ENCODE peak calls at places on chromosomes 3 and 15, in six cellular contexts. U, I, L, V, K and B are unnamed samples. For H3K4me1, the result is how much of the 10 kb centered on the place peaks cover.

GRCh38 chr15:62208884-62209283 is 43.8 kb upstream of the C2CD4B start:
- DNase-seq in U (no peak), I (no peak), L (no peak), V (no peak), K (no peak), B (no peak)

GRCh38 chr3:159458010-159458409 is 530.6 kb upstream of the IL12A start:
- DNase-seq in U (no peak), I (no peak), L (no peak), V (peak), K (peak), B (no peak)

GRCh38 chr15:50576156-50576555 is 29.7 kb upstream of the USP50 start:
- DNase-seq in U (no peak), I (no peak), L (no peak), V (no peak), K (no peak), B (no peak)

GRCh38 chr15:77021803-77022381 is 27.0 kb downstream of the PSTPIP1 start:
- DNase-seq in U (no peak), I (peak), L (no peak), V (no peak), K (no peak), B (no peak)

GRCh38 chr15:37137221-37137620 is 36.9 kb upstream of the MEIS2 start:
- DNase-seq in U (no peak), I (no peak), L (no peak), V (no peak), K (no peak), B (no peak)

GRCh38 chr3:127690823-127691452 is 18.2 kb downstream of the ABTB1 start:
- DNase-seq in U (peak), I (peak), L (no peak), V (peak), K (peak), B (peak)

GRCh38 chr15:58015565-58015964 is 49.9 kb downstream of the ALDH1A2 start:
- DNase-seq in U (no peak), I (no peak), L (no peak), V (no peak), K (no peak), B (no peak)

GRCh38 chr3:37703633-37704032 is 158.0 kb upstream of the CTDSPL start:
- DNase-seq in U (no peak), I (no peak), L (no peak), V (no peak), K (no peak), B (no peak)

GRCh38 chr3:22937536-22937935 is 265.6 kb upstream of the UBE2E2 start:
- DNase-seq in U (no peak), I (no peak), L (no peak), V (no peak), K (no peak), B (no peak)

GRCh38 chr15:52780172-52780980 is 9.8 kb downstream of the ONECUT1 start:
- DNase-seq in U (peak), I (peak), L (no peak), V (peak), K (no peak), B (peak)

GRCh38 chr3:115074502-115074901 is 72.6 kb downstream of the ZBTB20 start:
- DNase-seq in U (no peak), I (no peak), L (no peak), V (no peak), K (no peak), B (no peak)

GRCh38 chr15:65611888-65612615 is 1.1 kb upstream of the INTS14 start:
- DNase-seq in U (no peak), I (no peak), L (no peak), V (peak), K (no peak), B (no peak)

GRCh38 chr3:33128706-33129105 is 14.9 kb downstream of the CRTAP start:
- DNase-seq in U (no peak), I (no peak), L (no peak), V (no peak), K (no peak), B (no peak)

GRCh38 chr15:70152070-70152480 is 54.4 kb upstream of the TLE3 start:
- DNase-seq in U (peak), I (no peak), L (no peak), V (no peak), K (no peak), B (no peak)

GRCh38 chr3:131973731-131974130 is 61.1 kb downstream of the CPNE4 start:
- DNase-seq in U (no peak), I (no peak), L (no peak), V (no peak), K (no peak), B (no peak)

GRCh38 chr3:159936541-159936940 is 52.1 kb upstream of the IL12A start:
- DNase-seq in U (no peak), I (no peak), L (no peak), V (no peak), K (no peak), B (no peak)

GRCh38 chr15:70833897-70834765 is 19.8 kb downstream of the LARP6 start:
- DNase-seq in U (no peak), I (no peak), L (no peak), V (peak), K (peak), B (no peak)

GRCh38 chr15:58498821-58499580 is 67.2 kb downstream of the LIPC start:
- DNase-seq in U (no peak), I (no peak), L (no peak), V (peak), K (peak), B (no peak)

GRCh38 chr3:74801924-74802323 is 187.5 kb upstream of the CNTN3 start:
- DNase-seq in U (no peak), I (no peak), L (no peak), V (no peak), K (no peak), B (no peak)

GRCh38 chr3:121630355-121630754 is 30.3 kb downstream of the HCLS1 start:
- DNase-seq in U (no peak), I (no peak), L (no peak), V (no peak), K (no peak), B (no peak)

GRCh38 chr15:64893481-64894394 is 18.0 kb upstream of the ANKDD1A start:
- DNase-seq in U (peak), I (peak), L (peak), V (peak), K (peak), B (peak)

GRCh38 chr15:41585140-41586047 is 26.4 kb downstream of the TYRO3 start:
- DNase-seq in U (peak), I (peak), L (peak), V (peak), K (peak), B (peak)

GRCh38 chr3:99134996-99135395 is 233.5 kb upstream of the DCBLD2 start:
- DNase-seq in U (no peak), I (no peak), L (no peak), V (no peak), K (no peak), B (no peak)

GRCh38 chr3:13579089-13579488 is 30.2 kb downstream of the FBLN2 start:
- DNase-seq in U (no peak), I (no peak), L (no peak), V (no peak), K (no peak), B (no peak)

GRCh38 chr3:179404307-179404706 is 47.0 kb downstream of the GNB4 start:
- DNase-seq in U (no peak), I (no peak), L (no peak), V (no peak), K (no peak), B (no peak)

GRCh38 chr3:54257114-54257513 is 134.8 kb downstream of the CACNA2D3 start:
- DNase-seq in U (no peak), I (no peak), L (no peak), V (no peak), K (no peak), B (no peak)

GRCh38 chr15:41337631-41338522 is 5.2 kb downstream of the NUSAP1 start:
- DNase-seq in U (no peak), I (no peak), L (no peak), V (no peak), K (no peak), B (peak)

GRCh38 chr3:159839561-159840379 is 148.9 kb upstream of the IL12A start:
- DNase-seq in U (peak), I (no peak), L (no peak), V (no peak), K (no peak), B (peak)

GRCh38 chr3:85050806-85051205 is 92.0 kb downstream of the CADM2 start:
- DNase-seq in U (no peak), I (no peak), L (no peak), V (no peak), K (no peak), B (no peak)

GRCh38 chr15:86630946-86631345 is 551.3 kb downstream of the AGBL1 start:
- DNase-seq in U (no peak), I (no peak), L (no peak), V (no peak), K (no peak), B (peak)

GRCh38 chr3:23952646-23953045 is 7.6 kb downstream of the NR1D2 start:
- DNase-seq in U (no peak), I (no peak), L (no peak), V (no peak), K (no peak), B (no peak)
- H3K4me1 ChIP-seq in U (half or more), I (under half), L (under half), V (under half), K (under half), B (under half)

GRCh38 chr3:73036694-73037368 is 24.6 kb upstream of the EBLN2 start:
- DNase-seq in U (no peak), I (no peak), L (no peak), V (no peak), K (no peak), B (no peak)
- H3K27ac ChIP-seq in U (no peak), I (no peak), L (no peak), V (no peak), K (peak), B (no peak)

GRCh38 chr3:50302095-50303037 is 1.0 kb downstream of the HYAL1 start:
- DNase-seq in U (no peak), I (peak), L (no peak), V (no peak), K (no peak), B (peak)
- H3K4me3 ChIP-seq in U (no peak), I (peak), L (peak), V (no peak), K (no peak), B (no peak)

GRCh38 chr15:68706256-68706655 is 114.4 kb downstream of the ANP32A start:
- DNase-seq in U (no peak), I (peak), L (no peak), V (no peak), K (no peak), B (no peak)
- H3K4me1 ChIP-seq in U (under half), I (under half), L (under half), V (under half), K (under half), B (under half)

DNA sequence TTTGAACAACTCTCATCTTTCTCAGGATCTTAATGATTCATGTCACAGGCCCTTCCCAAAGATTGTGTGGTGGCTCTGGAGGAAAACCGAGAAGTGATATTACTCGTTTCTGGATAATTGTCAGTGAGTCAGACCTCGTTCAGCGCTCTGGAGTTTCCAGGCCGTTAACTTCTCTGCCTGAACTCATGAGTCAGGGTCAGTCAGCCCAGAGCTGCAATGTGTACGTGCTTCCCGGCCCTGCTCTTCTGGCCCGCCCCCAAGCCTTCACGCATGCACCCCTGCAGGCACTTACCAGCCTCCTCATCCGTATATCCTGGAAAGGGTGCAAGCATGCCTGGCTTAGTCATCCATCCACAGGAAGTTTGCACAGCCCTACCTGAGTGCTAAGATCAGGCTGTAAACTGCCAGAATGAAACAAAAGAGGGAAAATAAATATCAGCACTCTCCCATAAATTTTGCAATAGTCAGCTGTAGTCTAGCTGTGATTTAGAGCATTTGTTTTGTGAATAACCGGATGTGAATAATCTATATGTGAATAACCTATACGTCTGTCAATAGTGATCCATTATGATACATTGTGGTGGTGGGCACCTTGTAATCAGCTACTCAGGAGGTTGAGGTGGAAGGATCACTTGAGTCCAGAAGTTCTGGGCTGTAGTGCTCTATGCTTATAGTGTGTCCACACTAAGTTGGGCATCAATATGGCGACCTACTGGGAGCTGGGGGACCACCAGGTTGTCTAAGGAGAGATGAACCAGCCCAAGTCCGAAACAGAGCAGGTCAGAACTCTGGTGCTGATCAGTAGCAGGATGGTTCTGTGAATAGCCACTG is 35.3 kb upstream of the SEMA4B start:
- DNase-seq in U (peak), I (no peak), L (peak), V (peak), K (peak), B (peak)
- H3K27ac ChIP-seq in U (peak), I (peak), L (no peak), V (peak), K (peak), B (peak)

DNA sequence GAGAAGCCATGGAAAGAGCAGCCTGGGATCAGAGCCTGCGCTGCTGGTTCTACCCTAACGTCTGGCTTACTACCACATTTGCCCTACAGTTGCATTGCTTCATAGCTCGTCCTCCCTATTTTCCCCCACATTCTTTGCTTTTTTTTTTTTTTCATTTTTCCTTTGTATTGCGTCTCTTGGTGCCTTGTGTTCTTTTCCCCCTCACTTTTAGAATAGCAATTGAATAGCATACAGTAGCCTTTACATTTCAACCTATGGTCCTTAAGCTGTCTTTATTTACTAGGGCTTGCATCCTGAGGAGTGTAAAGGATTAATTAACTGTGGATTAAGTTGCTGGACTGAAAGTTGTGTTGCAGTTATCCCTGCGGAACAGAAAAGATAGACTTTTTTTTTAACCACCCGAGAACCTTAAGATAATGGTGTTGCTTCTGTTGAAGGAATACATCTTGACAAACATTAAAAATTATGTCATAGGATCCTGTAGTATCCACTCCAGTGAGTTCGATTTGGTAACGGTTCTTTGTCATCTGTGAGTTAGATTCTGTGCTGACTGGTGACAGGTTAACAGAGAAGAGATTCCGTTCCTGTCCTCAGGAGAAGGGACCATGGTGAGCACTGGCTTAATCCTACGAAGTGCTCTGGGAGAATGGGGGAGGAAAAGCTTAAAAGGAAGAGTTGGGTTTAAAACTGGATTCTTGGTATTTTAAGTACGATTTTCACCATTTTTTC is 417.4 kb upstream of the NAALADL2 start:
- DNase-seq in U (no peak), I (no peak), L (no peak), V (no peak), K (no peak), B (no peak)
- H3K4me3 ChIP-seq in U (peak), I (peak), L (peak), V (peak), K (peak), B (no peak)

DNA sequence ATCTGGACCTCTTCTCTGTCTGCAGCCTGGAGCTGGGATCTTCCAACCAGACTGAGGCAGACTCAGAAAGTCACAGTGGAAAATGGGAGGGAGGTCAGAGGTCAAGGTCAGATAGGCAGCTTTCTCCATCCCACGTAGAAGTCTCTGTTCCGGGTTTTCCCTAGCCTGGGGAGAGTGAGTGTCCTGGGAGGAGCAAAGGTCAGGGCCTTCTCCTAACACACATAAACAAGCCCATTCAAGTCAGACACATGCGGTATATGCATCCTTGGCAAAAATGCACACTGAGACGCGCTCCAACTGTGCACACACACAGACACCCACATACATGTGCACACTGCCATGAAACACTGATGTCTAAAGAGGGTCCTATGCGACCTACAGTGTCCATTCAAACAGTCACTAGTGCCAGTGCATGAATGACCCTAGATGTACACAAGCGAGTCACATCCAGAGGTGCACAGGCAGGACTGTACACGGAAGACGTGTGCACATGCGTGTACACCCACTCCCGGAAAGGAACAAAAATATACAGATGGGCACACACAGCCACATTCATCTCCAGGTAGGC is 681 bp downstream of the TWF2 start:
- DNase-seq in U (peak), I (no peak), L (no peak), V (peak), K (no peak), B (no peak)
- H3K4me1 ChIP-seq in U (under half), I (under half), L (under half), V (under half), K (under half), B (under half)

DNA sequence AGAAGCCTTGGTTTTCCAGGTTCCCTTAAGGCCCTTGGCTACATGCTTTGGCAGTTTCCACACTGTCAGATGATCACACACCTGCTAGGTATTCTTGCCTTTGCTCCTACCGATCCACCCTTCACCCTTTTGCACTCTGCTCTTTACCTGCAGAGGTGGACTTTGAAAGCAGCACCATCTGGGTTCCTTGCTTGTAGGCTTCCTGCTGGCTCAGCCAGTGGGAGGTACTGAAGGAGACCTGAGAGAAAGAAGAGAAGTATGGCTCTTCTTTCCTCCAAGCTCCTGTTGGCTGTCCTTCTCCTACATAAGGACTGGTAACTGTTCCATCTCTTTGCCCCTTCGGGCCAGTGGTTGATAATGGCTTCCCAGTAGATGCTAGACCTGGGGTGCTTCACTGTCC is 7.2 kb upstream of the ZNF592 start:
- DNase-seq in U (no peak), I (no peak), L (no peak), V (no peak), K (no peak), B (no peak)
- H3K27ac ChIP-seq in U (no peak), I (no peak), L (no peak), V (peak), K (no peak), B (no peak)

DNA sequence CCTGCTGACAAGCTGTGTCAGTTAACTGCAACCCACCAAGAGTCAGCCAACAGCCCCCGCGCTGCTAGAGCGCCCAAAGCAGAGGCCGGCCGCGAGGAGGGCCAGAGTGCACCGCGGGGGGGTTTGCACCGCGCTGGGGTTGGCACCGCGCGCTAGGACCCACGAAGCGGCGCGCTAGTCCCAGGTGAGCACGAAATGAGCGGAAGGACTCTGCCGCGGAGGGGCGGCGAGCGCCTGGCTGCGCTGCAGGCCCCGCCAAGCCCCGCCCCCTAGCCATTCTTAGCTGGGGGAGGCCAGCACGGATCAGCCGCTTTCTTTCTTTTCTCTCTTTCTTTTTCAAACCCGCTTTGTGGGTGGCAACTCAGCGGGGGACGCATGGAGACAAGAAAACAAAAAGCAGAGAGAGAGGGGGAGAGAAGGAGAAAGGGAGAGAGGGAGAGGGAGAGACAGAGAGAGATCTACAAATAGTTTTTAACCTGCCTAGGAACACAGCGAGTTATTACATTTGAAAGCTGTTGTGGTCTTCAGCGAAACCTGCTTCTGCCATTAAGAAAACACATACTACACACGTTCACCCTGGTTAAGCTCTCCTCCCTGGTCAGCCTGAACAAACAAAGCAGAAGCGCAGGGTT is 6.9 kb upstream of the FOXB1 start:
- DNase-seq in U (peak), I (no peak), L (no peak), V (no peak), K (peak), B (no peak)
- H3K4me3 ChIP-seq in U (no peak), I (peak), L (no peak), V (peak), K (peak), B (no peak)

GRCh38 chr3:66486187-66486586 is 14.6 kb downstream of the LRIG1 start:
- DNase-seq in U (no peak), I (no peak), L (no peak), V (no peak), K (no peak), B (no peak)
- H3K4me1 ChIP-seq in U (half or more), I (under half), L (under half), V (under half), K (half or more), B (under half)